ENCODE peak calls at places on chromosomes 4 and X, in six cellular contexts. C is NB4, V is epithelial cell of esophagus, I is lower leg skin, P is AG09309, J is colonic mucosa. A is an unnamed sample.

GRCh38 chr4:151407466-151408379 is 1.3 kb upstream of the FHIP1A start:
- DNase-seq in C (peak), V (peak), I (peak), P (no peak), J (peak), A (no peak)

GRCh38 chr4:77021614-77022089 is 54.1 kb downstream of the CCNI start:
- DNase-seq in C (peak), V (peak), I (no peak), P (peak), J (no peak), A (no peak)

GRCh38 chr4:123869517-123870282 is 473.1 kb downstream of the SPRY1 start:
- DNase-seq in C (no peak), V (no peak), I (no peak), P (no peak), J (no peak), A (no peak)

GRCh38 chrX:150763303-150763797 is 70.2 kb downstream of the MTMR1 start:
- DNase-seq in C (no peak), V (no peak), I (no peak), P (no peak), J (no peak), A (no peak)

GRCh38 chr4:128658214-128658621 is 151.3 kb upstream of the JADE1 start:
- DNase-seq in C (no peak), V (no peak), I (no peak), P (no peak), J (no peak), A (no peak)

GRCh38 chrX:133350751-133351150 is 64.5 kb downstream of the GPC4 start:
- DNase-seq in C (no peak), V (peak), I (peak), P (no peak), J (peak), A (no peak)

GRCh38 chr4:119506761-119507160 is 121.8 kb downstream of the PDE5A start:
- DNase-seq in C (no peak), V (no peak), I (no peak), P (no peak), J (no peak), A (no peak)

GRCh38 chrX:19673334-19674040 is 158.2 kb upstream of the MAP3K15 start:
- DNase-seq in C (peak), V (peak), I (peak), P (peak), J (peak), A (peak)

GRCh38 chr4:146051724-146052396 is 113.2 kb upstream of the ZNF827 start:
- DNase-seq in C (no peak), V (peak), I (no peak), P (peak), J (no peak), A (peak)

GRCh38 chr4:78602334-78602733 is 50.8 kb downstream of the ANXA3 start:
- DNase-seq in C (no peak), V (no peak), I (no peak), P (no peak), J (no peak), A (no peak)

GRCh38 chrX:139804482-139804881 is 96.5 kb upstream of the MCF2 start:
- DNase-seq in C (no peak), V (no peak), I (no peak), P (no peak), J (no peak), A (no peak)

GRCh38 chrX:40148439-40149285 is 50.9 kb upstream of the BCOR start:
- DNase-seq in C (peak), V (no peak), I (no peak), P (no peak), J (peak), A (no peak)

GRCh38 chrX:130916636-130917422 is 13.8 kb upstream of the ENOX2 start:
- DNase-seq in C (peak), V (peak), I (no peak), P (peak), J (peak), A (no peak)

GRCh38 chrX:68571292-68572256 is 72.7 kb downstream of the YIPF6 start:
- DNase-seq in C (peak), V (peak), I (no peak), P (peak), J (no peak), A (peak)

GRCh38 chrX:13837290-13837745 is 20.4 kb upstream of the GPM6B start:
- DNase-seq in C (no peak), V (no peak), I (no peak), P (no peak), J (no peak), A (no peak)

GRCh38 chrX:149145845-149146285 is 359.2 kb downstream of the IDS start:
- DNase-seq in C (peak), V (no peak), I (no peak), P (no peak), J (no peak), A (no peak)

GRCh38 chr4:55318135-55318534 is 27.9 kb upstream of the SRD5A3 start:
- DNase-seq in C (no peak), V (peak), I (no peak), P (no peak), J (no peak), A (no peak)

GRCh38 chrX:150544835-150545790 is 23.3 kb upstream of the MTM1 start:
- DNase-seq in C (no peak), V (no peak), I (no peak), P (no peak), J (no peak), A (no peak)

GRCh38 chrX:9147086-9147485 is 113.2 kb upstream of the FAM9B start:
- DNase-seq in C (no peak), V (no peak), I (no peak), P (no peak), J (no peak), A (no peak)

GRCh38 chr4:83174844-83175414 is 60.4 kb upstream of the PLAC8 start:
- DNase-seq in C (no peak), V (no peak), I (no peak), P (no peak), J (no peak), A (no peak)

GRCh38 chr4:106670911-106671310 is 302.3 kb upstream of the GIMD1 start:
- DNase-seq in C (no peak), V (no peak), I (no peak), P (no peak), J (no peak), A (no peak)

GRCh38 chr4:95714571-95714970 is 125.3 kb upstream of the PDHA2 start:
- DNase-seq in C (no peak), V (no peak), I (no peak), P (no peak), J (no peak), A (no peak)

GRCh38 chrX:31551913-31552312 is 480.1 kb upstream of the FTHL17 start:
- DNase-seq in C (peak), V (no peak), I (no peak), P (no peak), J (no peak), A (no peak)

GRCh38 chr4:123671633-123672404 is 275.2 kb downstream of the SPRY1 start:
- DNase-seq in C (no peak), V (no peak), I (no peak), P (no peak), J (no peak), A (no peak)

GRCh38 chrX:100642296-100642695 is 1.7 kb upstream of the SRPX2 start:
- DNase-seq in C (no peak), V (no peak), I (no peak), P (no peak), J (no peak), A (no peak)

GRCh38 chrX:24468245-24468644 is 3.2 kb downstream of the PDK3 start:
- DNase-seq in C (peak), V (no peak), I (no peak), P (no peak), J (no peak), A (no peak)

GRCh38 chr4:44629280-44629866 is 22.1 kb downstream of the YIPF7 start:
- DNase-seq in C (peak), V (peak), I (no peak), P (peak), J (peak), A (peak)
- TF ChIP-seq CTCF in C (peak), V (peak), I (no peak), P (peak), J (peak), A (peak)

GRCh38 chr4:52752921-52753320 is 1.7 kb upstream of the ERVMER34-1 start:
- DNase-seq in C (no peak), V (no peak), I (no peak), P (no peak), J (no peak), A (no peak)

GRCh38 chr4:52748432-52748831 is 2.8 kb downstream of the ERVMER34-1 start:
- DNase-seq in C (no peak), V (no peak), I (no peak), P (no peak), J (no peak), A (no peak)

GRCh38 chr4:52750819-52751348 is 341 bp downstream of the ERVMER34-1 start:
- DNase-seq in C (no peak), V (peak), I (no peak), P (no peak), J (peak), A (no peak)

GRCh38 chr4:52750213-52750612 is 1.0 kb downstream of the ERVMER34-1 start:
- DNase-seq in C (no peak), V (no peak), I (no peak), P (no peak), J (no peak), A (no peak)

DNA sequence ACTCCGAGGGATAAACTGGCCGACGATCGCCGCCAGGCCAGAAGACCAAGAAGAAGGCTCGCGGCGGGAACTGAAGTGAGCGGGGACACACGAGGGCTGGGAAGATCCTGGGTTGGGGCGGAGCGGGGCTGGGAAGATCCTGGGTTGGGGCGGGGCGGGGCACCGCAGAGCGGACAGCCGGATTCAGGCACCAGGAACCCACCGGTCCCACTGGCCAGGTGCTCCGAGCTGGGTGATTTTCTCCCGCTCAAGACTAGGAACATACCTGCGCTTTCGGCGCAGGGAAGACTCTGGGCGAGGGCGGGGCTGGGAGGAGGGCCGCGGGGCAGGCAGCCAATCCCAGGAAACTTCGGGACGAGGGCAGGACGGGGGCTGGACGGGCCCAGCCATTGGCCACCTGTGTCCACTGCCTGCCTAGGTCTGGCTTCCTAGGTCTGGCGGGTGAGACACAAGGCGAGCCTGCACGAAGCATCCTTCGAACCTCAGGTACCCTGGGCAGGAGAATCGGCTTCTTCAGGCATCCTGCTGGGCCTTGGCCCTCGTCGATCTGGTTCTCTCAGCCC is at the start of gene ERVMER34-1:
- DNase-seq in C (no peak), V (peak), I (no peak), P (no peak), J (peak), A (peak)
- H3K4me3 ChIP-seq in C (no peak), V (peak), I (peak), P (peak), J (peak), A (peak)

DNA sequence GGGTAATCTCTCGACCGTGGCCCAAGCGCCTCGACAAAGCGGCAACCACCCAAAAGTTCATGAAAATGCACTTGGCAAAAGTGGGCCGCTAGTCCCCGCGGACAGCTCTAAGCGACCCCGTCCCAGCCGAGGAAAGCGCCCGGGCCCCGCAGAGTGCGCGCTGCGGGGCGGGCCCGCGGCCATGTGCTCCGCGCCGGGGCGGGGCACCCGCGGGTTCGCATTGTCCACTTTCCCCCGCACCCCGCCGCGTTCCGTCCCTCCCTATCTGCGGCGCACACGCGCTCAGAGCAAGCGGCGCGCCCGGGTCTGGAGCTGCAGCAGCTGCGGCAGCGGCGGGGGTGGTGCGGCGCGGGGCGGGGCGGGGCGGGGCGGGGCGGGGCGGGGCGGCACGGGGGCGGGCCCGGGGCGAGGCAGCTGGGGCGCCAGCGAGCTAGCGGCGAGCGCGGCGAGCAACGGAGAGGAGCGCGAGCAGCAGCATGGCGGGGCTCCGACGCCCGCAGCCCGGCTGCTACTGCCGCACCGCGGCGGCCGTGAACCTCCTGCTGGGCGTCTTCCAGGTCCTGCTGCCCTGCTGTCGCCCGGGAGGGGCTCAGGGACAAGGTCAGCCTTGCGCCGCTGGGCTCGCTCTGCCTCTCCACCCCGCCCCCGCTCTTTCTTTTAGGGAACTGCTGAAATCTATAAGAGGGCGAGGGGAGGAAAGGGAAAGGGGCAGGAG is at the start of gene TMEM131L:
- DNase-seq in C (peak), V (peak), I (peak), P (no peak), J (peak), A (no peak)
- TF ChIP-seq CTCF in C (no peak), V (no peak), I (no peak), P (peak), J (no peak), A (no peak)

GRCh38 chr4:1245481-1246051 is 3.4 kb downstream of the CTBP1 start:
- DNase-seq in C (peak), V (no peak), I (no peak), P (no peak), J (no peak), A (no peak)
- H3K4me3 ChIP-seq in C (no peak), V (no peak), I (no peak), P (no peak), J (no peak), A (no peak)

GRCh38 chrX:117744958-117745357 is 371.7 kb downstream of the KLHL13 start:
- DNase-seq in C (no peak), V (no peak), I (no peak), P (no peak), J (no peak), A (no peak)

GRCh38 chrX:117743469-117744251 is 372.9 kb downstream of the KLHL13 start:
- DNase-seq in C (peak), V (peak), I (no peak), P (no peak), J (no peak), A (no peak)
- TF ChIP-seq CTCF in C (peak), V (peak), I (no peak), P (peak), J (peak), A (peak)

GRCh38 chrX:38327775-38328081 is 419 bp upstream of the RPGR start:
- DNase-seq in C (no peak), V (no peak), I (no peak), P (no peak), J (no peak), A (no peak)
- H3K4me3 ChIP-seq in C (peak), V (peak), I (no peak), P (peak), J (peak), A (peak)

GRCh38 chr4:165698272-165698671 is 174.8 kb upstream of the TLL1 start:
- DNase-seq in C (no peak), V (no peak), I (no peak), P (no peak), J (no peak), A (no peak)

GRCh38 chr4:165700855-165701254 is 172.2 kb upstream of the TLL1 start:
- DNase-seq in C (no peak), V (peak), I (no peak), P (no peak), J (no peak), A (no peak)
- TF ChIP-seq CTCF in C (no peak), V (peak), I (no peak), P (no peak), J (no peak), A (peak)

DNA sequence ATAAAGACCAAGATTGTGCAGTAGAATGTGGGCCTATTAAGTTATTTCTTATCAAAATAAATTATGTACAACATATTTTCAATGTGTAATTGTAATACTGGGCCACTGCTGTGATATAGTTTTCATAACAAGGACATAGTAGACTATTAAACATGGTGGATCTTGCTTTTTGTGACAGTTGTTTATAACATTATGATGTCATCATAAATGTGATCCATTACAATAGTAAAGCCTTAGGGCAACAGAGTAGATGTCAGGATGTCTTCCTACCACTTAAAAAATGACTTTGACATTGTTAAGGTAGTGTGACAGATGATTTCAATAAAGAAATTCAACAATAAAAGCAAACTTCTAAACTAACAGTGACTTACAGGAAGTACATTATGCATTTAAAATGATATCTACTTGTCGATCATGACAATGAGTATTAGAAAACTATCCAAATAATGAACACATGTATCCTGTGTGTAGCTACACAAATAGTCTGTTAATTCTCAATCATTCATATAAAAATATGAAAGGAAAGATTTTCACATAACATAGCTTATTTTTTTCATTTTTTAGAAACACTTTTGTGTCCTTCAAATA is 5.3 kb upstream of the AGA start:
- DNase-seq in C (no peak), V (no peak), I (no peak), P (no peak), J (no peak), A (no peak)
- H3K4me3 ChIP-seq in C (no peak), V (no peak), I (no peak), P (no peak), J (no peak), A (no peak)

GRCh38 chr4:144557404-144557803 is 88.6 kb upstream of the HHIP start:
- DNase-seq in C (no peak), V (no peak), I (no peak), P (no peak), J (no peak), A (no peak)
- TF ChIP-seq CTCF in C (no peak), V (no peak), I (no peak), P (no peak), J (no peak), A (peak)

A was measured in retinal pigment epithelial cell.